ENCODE peak calls at places on chromosomes 7 and 10, in six cellular contexts. D is A549; M is RWPE1; L is fibroblast of lung; X is stomach; S is CD4-positive, alpha-beta T cell. O is an unnamed sample.

GRCh38 chr7:140062118-140062527 is 628 bp downstream of the PARP12 start:
- DNase-seq in L (no peak), M (no peak), D (peak), S (peak), X (no peak), O (peak)

GRCh38 chr7:70710011-70710480 is 421.9 kb upstream of the GALNT17 start:
- DNase-seq in M (peak), D (peak), L (peak), S (no peak), X (no peak), O (no peak)

GRCh38 chr10:11685787-11686218 is 56.4 kb upstream of the ECHDC3 start:
- DNase-seq in X (peak), M (peak), L (peak), D (no peak), S (peak), O (peak)

GRCh38 chr10:95567903-95568630 is 6.9 kb upstream of the SORBS1 start:
- DNase-seq in D (no peak), M (no peak), S (no peak), X (no peak), L (no peak), O (no peak)

GRCh38 chr7:129665013-129665401 is 53.5 kb downstream of the NRF1 start:
- DNase-seq in L (peak), S (no peak), D (peak), M (peak), X (no peak), O (no peak)

GRCh38 chr10:69464801-69465401 is 13.6 kb downstream of the TSPAN15 start:
- DNase-seq in D (no peak), X (peak), M (no peak), S (no peak), L (no peak), O (peak)

GRCh38 chr7:132654150-132654549 is 77.9 kb upstream of the PLXNA4 start:
- DNase-seq in X (no peak), L (no peak), S (no peak), D (peak), M (peak), O (no peak)

GRCh38 chr7:12640299-12641096 is 46.9 kb upstream of the ARL4A start:
- DNase-seq in L (no peak), X (no peak), D (no peak), M (no peak), S (no peak), O (no peak)

GRCh38 chr10:61898435-61898778 is 3.1 kb upstream of the ARID5B start:
- DNase-seq in L (no peak), D (no peak), X (no peak), S (no peak), M (no peak), O (no peak)

GRCh38 chr10:50275650-50276235 is 24.4 kb upstream of the ASAH2 start:
- DNase-seq in L (peak), M (peak), S (peak), D (peak), X (peak), O (peak)

GRCh38 chr7:68977709-68978108 is 620.6 kb upstream of the AUTS2 start:
- DNase-seq in S (no peak), X (no peak), D (no peak), M (no peak), L (no peak), O (no peak)

GRCh38 chr7:130667593-130668257 is 823 bp downstream of the COPG2 start:
- DNase-seq in S (no peak), D (peak), X (no peak), M (no peak), L (peak), O (no peak)

GRCh38 chr10:130921461-130921860 is 390.1 kb downstream of the TCERG1L start:
- DNase-seq in X (no peak), L (no peak), S (no peak), D (no peak), M (no peak), O (no peak)

GRCh38 chr7:50303894-50304157 is 690 bp upstream of the IKZF1 start:
- DNase-seq in X (no peak), L (no peak), M (no peak), S (no peak), D (no peak), O (no peak)

GRCh38 chr10:129057856-129058663 is 409.0 kb upstream of the MGMT start:
- DNase-seq in X (no peak), L (no peak), S (peak), M (no peak), D (no peak), O (peak)

GRCh38 chr7:70056363-70056762 is 458.1 kb downstream of the AUTS2 start:
- DNase-seq in M (no peak), S (no peak), D (no peak), L (no peak), X (no peak), O (no peak)

GRCh38 chr10:117216611-117217195 is 19.4 kb downstream of the KCNK18 start:
- DNase-seq in S (peak), M (peak), D (peak), X (peak), L (peak), O (peak)

GRCh38 chr10:128863823-128864405 is 603.1 kb upstream of the MGMT start:
- DNase-seq in M (no peak), D (no peak), S (no peak), X (no peak), L (no peak), O (no peak)

GRCh38 chr10:74460812-74461211 is 309.8 kb downstream of the ADK start:
- DNase-seq in X (no peak), L (peak), D (no peak), M (no peak), S (no peak), O (no peak)

GRCh38 chr7:14835399-14835798 is 67.2 kb downstream of the DGKB start:
- DNase-seq in S (no peak), M (no peak), D (no peak), X (no peak), L (no peak), O (no peak)

GRCh38 chr10:129486805-129487204 is 19.8 kb downstream of the MGMT start:
- DNase-seq in L (no peak), D (no peak), X (no peak), M (no peak), S (no peak), O (no peak)

GRCh38 chr10:73644015-73644743 is 2.9 kb upstream of the MYOZ1 start:
- DNase-seq in M (peak), X (peak), L (peak), S (peak), D (peak), O (peak)

GRCh38 chr7:132666076-132666775 is 90.0 kb upstream of the PLXNA4 start:
- DNase-seq in D (peak), M (no peak), L (peak), X (no peak), S (no peak), O (no peak)

GRCh38 chr10:125007436-125007835 is 65.5 kb downstream of the ZRANB1 start:
- DNase-seq in S (no peak), L (no peak), X (no peak), D (no peak), M (no peak), O (no peak)

GRCh38 chr10:128781636-128782035 is 655.4 kb upstream of the MKI67 start:
- DNase-seq in X (no peak), M (no peak), L (no peak), D (no peak), S (no peak), O (no peak)

GRCh38 chr10:33661580-33662269 is 327.3 kb upstream of the NRP1 start:
- DNase-seq in S (no peak), X (peak), D (peak), M (peak), L (no peak), O (peak)

GRCh38 chr10:84291389-84291788 is 37.0 kb upstream of the CCSER2 start:
- DNase-seq in S (no peak), L (peak), M (peak), D (no peak), X (no peak), O (no peak)

GRCh38 chr10:113297226-113297625 is 255.6 kb upstream of the HABP2 start:
- DNase-seq in X (no peak), L (no peak), D (peak), S (no peak), M (no peak), O (no peak)

GRCh38 chr10:72255977-72256729 is 17.6 kb upstream of the DDIT4 start:
- DNase-seq in S (no peak), X (no peak), M (no peak), L (no peak), D (no peak), O (no peak)

GRCh38 chr7:141221007-141221612 is 147.2 kb downstream of the TMEM178B start:
- DNase-seq in M (no peak), D (peak), S (no peak), L (no peak), X (no peak), O (no peak)

DNA sequence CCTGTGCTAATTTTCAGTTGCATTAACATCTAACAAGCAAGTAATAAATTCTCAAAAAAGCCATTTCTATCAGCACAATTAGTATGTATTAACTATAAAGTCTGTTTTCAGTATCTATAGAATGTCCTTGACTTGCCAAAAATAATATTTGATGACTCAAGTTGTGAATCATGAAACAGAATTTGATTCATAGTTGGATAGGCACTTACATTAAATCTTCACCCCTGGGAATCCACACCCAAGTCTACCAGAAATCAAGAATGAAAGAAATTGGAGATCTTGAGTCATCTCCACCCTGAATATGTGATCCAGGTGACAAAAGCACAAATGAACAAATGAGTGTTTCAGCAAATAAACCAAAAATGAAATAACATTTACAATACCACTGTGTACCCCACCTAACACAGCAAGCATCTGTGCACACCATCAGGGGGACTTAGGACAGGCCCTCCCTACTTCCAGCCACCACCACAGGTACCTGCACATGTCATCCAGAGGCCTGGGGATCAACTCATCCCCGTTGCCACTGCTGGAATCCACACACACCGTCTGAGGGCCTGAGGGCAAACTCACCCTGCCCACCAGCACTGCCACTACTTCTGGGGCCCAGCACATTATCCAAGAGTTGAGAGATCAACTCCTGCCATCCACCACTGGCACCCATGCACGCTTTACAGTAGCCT is 160.1 kb downstream of the MTERF1 start:
- DNase-seq in D (no peak), S (no peak), X (no peak), M (peak), L (peak), O (no peak)
- H3K27ac ChIP-seq in D (no peak), S (no peak), X (no peak), M (peak), L (no peak), O (no peak)

GRCh38 chr7:46259947-46260346 is 338.9 kb upstream of the IGFBP3 start:
- DNase-seq in S (no peak), M (no peak), D (peak), X (no peak), L (no peak), O (no peak)

GRCh38 chr7:46257766-46258448 is 336.8 kb upstream of the IGFBP3 start:
- DNase-seq in L (peak), X (no peak), M (peak), D (peak), S (no peak), O (no peak)

GRCh38 chr7:46253500-46253899 is 332.4 kb upstream of the IGFBP3 start:
- DNase-seq in L (no peak), M (no peak), D (no peak), S (no peak), X (no peak), O (no peak)

DNA sequence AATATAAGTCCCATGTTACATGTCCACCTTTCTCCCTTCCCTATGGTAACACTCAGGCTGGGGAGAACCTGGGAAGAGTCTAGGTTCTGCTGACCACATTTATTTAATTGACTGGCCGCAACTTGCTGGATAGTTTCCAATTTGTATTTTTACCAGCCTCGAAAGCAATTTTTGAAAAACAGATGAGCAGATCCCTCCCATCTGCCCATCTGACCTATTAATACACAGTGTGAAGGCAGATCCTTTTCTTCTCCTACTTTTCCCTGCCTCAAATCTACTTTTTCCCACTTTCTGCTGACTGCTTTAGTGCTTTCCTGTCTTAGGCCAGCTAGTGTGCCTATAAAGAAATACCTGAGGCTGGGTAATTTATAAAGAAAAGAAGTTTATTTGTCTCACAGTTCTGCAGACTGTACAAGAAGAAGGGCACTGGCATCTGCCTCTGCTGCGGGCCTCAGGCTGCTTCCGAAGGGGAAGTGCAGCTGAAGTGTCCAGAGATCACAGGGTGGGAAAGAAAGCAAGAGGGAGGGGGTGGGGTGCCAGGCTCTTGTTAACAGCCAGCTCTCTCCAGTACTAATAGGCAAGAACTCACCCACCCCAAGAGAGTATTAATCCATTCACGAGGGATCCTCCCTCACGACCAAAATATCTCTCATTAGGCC is 335.9 kb upstream of the IGFBP3 start:
- DNase-seq in S (no peak), L (no peak), M (no peak), X (no peak), D (no peak), O (no peak)
- H3K27ac ChIP-seq in S (no peak), L (no peak), M (peak), X (no peak), D (peak), O (no peak)

GRCh38 chr10:44385423-44385725 is 477 bp upstream of the CXCL12 start:
- DNase-seq in X (peak), D (no peak), L (no peak), M (no peak), S (no peak), O (no peak)

GRCh38 chr10:44385726-44386438 is 985 bp upstream of the CXCL12 start:
- DNase-seq in X (peak), M (no peak), S (no peak), L (no peak), D (no peak), O (no peak)

GRCh38 chr10:44384601-44385422 is at the start of gene CXCL12:
- DNase-seq in M (no peak), L (no peak), D (no peak), X (peak), S (no peak), O (peak)

GRCh38 chr10:44387853-44388251 is 3.0 kb upstream of the CXCL12 start:
- DNase-seq in D (no peak), X (peak), L (no peak), S (no peak), M (no peak), O (no peak)

DNA sequence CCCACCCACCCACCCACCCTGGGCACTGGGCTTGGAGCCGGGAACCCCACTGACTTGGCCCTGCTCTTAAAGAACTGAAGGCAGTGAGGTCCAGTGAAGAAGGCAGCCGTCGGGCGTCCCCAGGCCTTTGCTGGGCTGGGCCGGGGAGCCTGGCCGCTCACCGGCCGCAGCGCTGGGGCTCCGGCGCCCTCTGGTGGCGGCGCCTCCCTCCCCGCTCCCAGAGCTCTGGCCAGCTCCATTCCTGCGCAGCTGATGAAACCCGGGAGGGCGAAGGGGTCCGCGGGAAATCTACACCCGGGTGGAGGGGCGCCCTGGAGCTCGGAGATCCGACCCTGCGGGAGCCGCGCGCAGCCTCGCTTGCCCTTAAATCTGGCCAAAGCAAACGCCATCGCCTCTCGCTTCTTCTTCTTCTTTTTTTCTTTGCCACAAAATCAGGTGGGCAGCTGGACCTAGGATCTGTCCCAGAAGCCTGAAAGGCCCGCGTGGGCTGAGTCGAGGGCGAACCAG is 1.7 kb upstream of the CXCL12 start:
- DNase-seq in D (peak), M (peak), L (peak), X (peak), S (no peak), O (peak)
- H3K27ac ChIP-seq in D (no peak), M (no peak), L (no peak), X (no peak), S (no peak), O (no peak)

DNA sequence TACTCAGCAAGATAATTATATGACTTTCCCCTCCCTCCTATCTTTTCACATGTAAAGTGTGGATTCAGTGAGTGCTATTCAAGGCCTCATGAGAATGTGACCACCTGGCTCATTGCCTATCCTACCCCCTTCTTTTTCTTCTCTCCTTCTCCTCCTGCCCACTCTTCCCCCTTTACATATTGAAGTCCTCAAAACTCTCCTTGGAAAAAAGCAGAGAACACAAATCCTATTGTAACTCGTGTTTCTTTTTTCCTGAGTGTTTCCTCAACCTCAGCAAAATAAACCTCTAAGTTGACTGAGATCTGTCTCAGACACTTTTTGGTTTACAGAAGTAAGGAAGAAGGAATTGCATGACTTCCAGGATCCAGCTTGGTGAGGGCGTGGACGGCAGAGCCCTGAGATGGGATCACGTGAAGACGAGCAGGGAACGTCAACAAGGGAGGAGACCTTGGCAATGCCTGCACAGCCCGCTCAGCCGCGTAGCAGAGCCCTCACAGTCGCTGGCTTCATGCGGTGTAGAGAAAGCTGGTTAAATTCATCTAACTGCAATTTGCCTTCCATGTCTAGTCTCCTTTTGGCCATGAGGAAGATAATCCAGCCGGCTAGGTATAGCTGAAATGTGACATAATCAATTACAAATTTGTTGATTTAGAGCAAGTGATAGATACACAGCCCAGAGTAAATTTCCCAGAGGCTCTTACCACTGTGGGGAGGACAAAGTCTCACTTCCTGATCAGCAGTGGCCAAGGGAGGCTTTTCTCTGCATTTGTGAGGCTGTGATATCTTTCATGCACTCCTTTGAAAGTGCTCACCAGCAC is 75.7 kb downstream of the LYZL2 start:
- DNase-seq in D (peak), M (no peak), X (peak), L (peak), S (no peak), O (peak)
- H3K27ac ChIP-seq in D (peak), M (no peak), X (peak), L (no peak), S (no peak), O (peak)

DNA sequence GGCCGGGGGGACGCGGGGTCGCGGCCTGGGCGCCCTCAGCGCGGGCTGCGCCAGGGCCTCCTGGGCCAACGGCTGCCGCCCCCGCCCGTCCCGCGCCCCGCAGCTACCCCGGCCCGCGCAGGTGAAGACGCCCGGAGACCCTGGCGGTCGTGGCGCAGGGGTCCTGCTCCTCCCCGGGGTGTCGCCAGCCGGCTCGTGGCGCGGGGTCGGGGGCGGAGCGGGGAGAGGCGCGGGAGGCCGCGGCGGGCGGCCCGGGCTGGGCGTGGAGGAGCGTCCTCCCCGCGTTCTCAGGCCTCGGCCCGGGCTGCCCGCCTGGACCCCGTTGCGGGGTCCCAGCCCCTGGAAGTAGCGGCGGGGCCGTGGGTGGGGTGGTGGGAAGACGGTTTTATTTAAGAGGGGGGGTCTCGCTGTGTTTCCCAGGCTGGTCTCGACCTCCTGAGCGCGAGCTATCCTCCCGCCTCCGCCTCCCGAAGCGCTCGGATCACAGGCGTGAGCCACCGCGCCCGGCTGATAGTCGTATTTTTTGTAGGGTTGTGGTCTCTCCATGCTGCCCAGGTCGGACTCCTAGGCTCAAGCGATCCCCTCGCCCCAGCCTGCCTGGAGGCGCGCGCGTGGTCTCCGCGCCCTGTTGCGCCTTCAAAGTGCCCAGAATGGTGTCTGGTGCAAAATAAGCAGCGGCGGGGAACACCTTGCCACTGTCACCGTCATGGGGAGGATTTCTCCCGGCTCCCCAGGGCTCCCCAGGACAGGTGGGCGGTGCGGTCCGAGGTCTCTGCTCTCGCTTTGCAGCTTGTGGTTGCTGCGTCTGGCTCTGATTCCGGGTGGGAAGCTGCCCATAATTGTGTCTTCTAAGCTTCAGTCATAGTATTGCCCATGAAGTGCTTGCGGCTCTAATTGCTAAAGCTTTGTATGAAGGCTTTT is 15.3 kb upstream of the SUN1 start:
- DNase-seq in L (no peak), M (peak), D (peak), S (no peak), X (no peak), O (peak)
- H3K27ac ChIP-seq in L (peak), M (peak), D (peak), S (peak), X (peak), O (peak)